ENCODE peak calls at places on chromosomes 6 and 20, in four cellular contexts. T is A549, D is GM12878, I is SK-N-SH. J is an unnamed sample.

GRCh38 chr6:79713701-79714322 is 82.7 kb downstream of the SH3BGRL2 start:
- DNase-seq in T (peak; percentile 46), I (peak; percentile 53), D (no peak), J (peak; percentile 54)

GRCh38 chr6:80508885-80509630 is 402.6 kb downstream of the BCKDHB start:
- DNase-seq in I (no peak), D (no peak), T (no peak), J (peak; percentile 76)

GRCh38 chr6:140671926-140672325 is 1297.5 kb upstream of the CITED2 start:
- DNase-seq in D (no peak), I (no peak), T (peak; percentile 6), J (no peak)

GRCh38 chr20:64107736-64108457 is 532 bp upstream of the NPBWR2 start:
- DNase-seq in I (no peak), D (no peak), T (no peak), J (no peak)

GRCh38 chr6:168118935-168119334 is 39.9 kb upstream of the FRMD1 start:
- DNase-seq in T (no peak), D (no peak), I (no peak), J (no peak)

GRCh38 chr20:57590485-57591288 is 29.5 kb downstream of the ZBP1 start:
- DNase-seq in T (no peak), I (no peak), D (no peak), J (no peak)

GRCh38 chr6:139640453-139640852 is 266.0 kb upstream of the CITED2 start:
- DNase-seq in I (no peak), T (no peak), D (peak; percentile 28), J (no peak)

GRCh38 chr6:107709341-107709740 is 114.8 kb downstream of the SCML4 start:
- DNase-seq in D (no peak), T (no peak), I (no peak), J (no peak)

GRCh38 chr6:116969211-116969863 is 92.3 kb downstream of the RFX6 start:
- DNase-seq in D (no peak), T (peak; percentile 59), I (peak; percentile 37), J (peak; percentile 64)

GRCh38 chr6:36489426-36489825 is 46.6 kb downstream of the KCTD20 start:
- DNase-seq in T (no peak), D (no peak), I (no peak), J (no peak)

GRCh38 chr6:163645560-163645959 is 231.0 kb downstream of the QKI start:
- DNase-seq in I (no peak), D (no peak), T (no peak), J (no peak)

GRCh38 chr6:38131527-38131965 is 312.0 kb downstream of the ZFAND3 start:
- DNase-seq in T (no peak), I (no peak), D (no peak), J (no peak)

GRCh38 chr20:46348972-46349741 is 40.9 kb upstream of the CDH22 start:
- DNase-seq in T (peak; percentile 43), D (no peak), I (peak; percentile 90), J (peak; percentile 46)

GRCh38 chr20:9474835-9475413 is 39.5 kb upstream of the LAMP5 start:
- DNase-seq in I (no peak), D (no peak), T (no peak), J (no peak)

GRCh38 chr6:25717856-25718740 is 36.4 kb upstream of the SLC17A4 start:
- DNase-seq in T (peak; percentile 19), I (peak; percentile 44), D (no peak), J (peak; percentile 39)

GRCh38 chr6:111536888-111537287 is 53.9 kb upstream of the REV3L start:
- DNase-seq in D (no peak), I (no peak), T (no peak), J (no peak)
- TF ChIP-seq PBX3 in D (no peak), I (no peak), T (no peak), J (no peak)

GRCh38 chr6:106553440-106553839 is 75.9 kb downstream of the RTN4IP1 start:
- DNase-seq in I (no peak), T (no peak), D (no peak), J (no peak)

GRCh38 chr6:106547961-106548453 is 81.3 kb downstream of the RTN4IP1 start:
- DNase-seq in T (no peak), D (no peak), I (no peak), J (peak; percentile 76)

GRCh38 chr6:106547556-106547955 is 81.7 kb downstream of the RTN4IP1 start:
- DNase-seq in T (no peak), D (no peak), I (no peak), J (no peak)

GRCh38 chr6:106549521-106549920 is 79.8 kb downstream of the RTN4IP1 start:
- DNase-seq in I (no peak), D (no peak), T (no peak), J (no peak)

DNA sequence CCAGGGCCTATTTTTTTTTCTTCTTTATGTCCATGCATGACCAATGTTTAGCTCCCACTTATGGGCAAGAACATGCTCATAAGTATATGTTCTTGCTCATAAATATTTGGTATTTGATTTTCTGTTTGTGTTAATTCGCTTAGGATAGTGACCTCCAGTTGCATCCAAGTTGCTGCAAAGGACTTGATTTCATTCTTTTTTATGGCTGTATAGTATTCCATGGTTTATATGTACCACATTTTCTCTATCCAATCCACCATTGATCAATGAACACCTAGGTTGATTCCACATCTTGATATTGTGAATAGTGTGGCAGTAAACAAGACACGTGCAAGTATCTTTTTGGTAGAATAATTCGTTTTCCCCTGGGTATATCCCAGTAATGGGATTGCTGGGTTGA is 78.1 kb downstream of the RTN4IP1 start:
- DNase-seq in I (no peak), D (no peak), T (no peak), J (no peak)
- TF ChIP-seq PBX3 in I (no peak), D (no peak), T (no peak), J (no peak)

GRCh38 chr20:63070771-63071540 is 64.2 kb upstream of the BHLHE23 start:
- DNase-seq in I (no peak), T (no peak), D (no peak), J (no peak)

GRCh38 chr20:63073051-63073737 is 66.4 kb upstream of the BHLHE23 start:
- DNase-seq in T (no peak), D (no peak), I (peak; percentile 71), J (no peak)

GRCh38 chr20:63072231-63072791 is 65.5 kb upstream of the BHLHE23 start:
- DNase-seq in I (no peak), T (no peak), D (no peak), J (no peak)

GRCh38 chr20:63070301-63070625 is 63.5 kb upstream of the BHLHE23 start:
- DNase-seq in D (no peak), T (no peak), I (no peak), J (no peak)

DNA sequence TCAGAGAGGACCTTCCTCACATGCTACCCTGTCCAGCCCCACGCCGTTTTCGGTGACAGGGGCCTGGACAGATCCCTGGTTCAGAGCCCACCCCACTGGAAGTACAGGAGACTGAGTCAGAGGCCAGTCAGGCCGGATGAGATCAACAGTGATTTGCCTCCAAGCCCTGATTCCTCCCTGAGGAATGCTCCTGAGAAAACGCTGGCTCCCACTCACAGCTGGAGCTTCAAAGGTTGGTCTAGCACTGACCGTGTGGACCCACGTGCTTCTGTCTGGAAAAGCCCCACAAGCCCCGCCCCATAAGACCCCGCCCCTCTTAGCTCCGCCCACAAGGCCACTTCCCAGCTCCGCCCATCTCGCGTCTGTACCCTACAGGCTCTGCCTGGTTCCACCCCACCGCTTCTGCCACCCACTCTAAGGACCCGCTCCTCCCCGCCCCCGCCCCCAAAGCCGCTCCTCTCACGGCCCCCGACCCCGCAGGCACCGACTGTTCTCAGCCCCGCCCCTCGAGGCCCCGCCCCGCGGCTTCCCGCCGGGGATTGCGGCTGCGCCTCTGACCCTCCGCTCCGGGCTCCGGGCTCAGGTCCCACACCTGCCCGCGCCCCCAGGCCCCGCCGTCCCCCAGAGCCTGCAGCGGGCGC is 64.9 kb upstream of the BHLHE23 start:
- DNase-seq in T (peak; percentile 60), I (peak; percentile 87), D (no peak), J (no peak)
- TF ChIP-seq PBX3 in T (no peak), I (no peak), D (no peak), J (no peak)

GRCh38 chr6:151209071-151209831 is 30.5 kb upstream of the AKAP12 start:
- DNase-seq in T (no peak), D (no peak), I (peak; percentile 54), J (peak; percentile 24)
- TF ChIP-seq PBX3 in T (no peak), D (no peak), I (no peak), J (no peak)

J was measured in HepG2.